ENCODE peak calls at places on chromosomes 3 and 15, in nine cellular contexts. Q is brain microvascular endothelial cell, J is cardiac fibroblast, T is uterus, V is tibial nerve, K is cardiac muscle cell, H is RWPE2, E is foreskin fibroblast, L is suprapubic skin. O is an unnamed sample.

GRCh38 chr3:106276755-106277612 is 408.2 kb upstream of the CBLB start:
- DNase-seq in Q (no peak), J (no peak), T (no peak), V (no peak), K (no peak), H (no peak), E (no peak), L (no peak), O (no peak)

GRCh38 chr15:46703352-46703861 is 1013.9 kb upstream of the SEMA6D start:
- DNase-seq in Q (no peak), J (no peak), T (no peak), V (no peak), K (no peak), H (no peak), E (no peak), L (no peak), O (no peak)

GRCh38 chr15:32687556-32687955 is 30.2 kb upstream of the GREM1 start:
- DNase-seq in Q (peak), J (peak), T (no peak), V (no peak), K (no peak), H (peak), E (peak), L (no peak), O (peak)

GRCh38 chr3:51968883-51969674 is 1.8 kb upstream of the PCBP4 start:
- DNase-seq in Q (no peak), J (no peak), T (no peak), V (no peak), K (no peak), H (no peak), E (no peak), L (no peak), O (no peak)

GRCh38 chr15:66940368-66940767 is 125.0 kb upstream of the SMAD3 start:
- DNase-seq in Q (peak), J (no peak), T (no peak), V (no peak), K (no peak), H (peak), E (peak), L (no peak), O (no peak)

GRCh38 chr3:4750306-4751056 is 228.8 kb upstream of the BHLHE40 start:
- DNase-seq in Q (peak), J (peak), T (peak), V (no peak), K (no peak), H (no peak), E (no peak), L (no peak), O (no peak)

GRCh38 chr3:150371741-150372254 is 36.3 kb upstream of the TSC22D2 start:
- DNase-seq in Q (peak), J (peak), T (peak), V (no peak), K (peak), H (no peak), E (peak), L (no peak), O (peak)

GRCh38 chr3:123941150-123941941 is 19.7 kb downstream of the CCDC14 start:
- DNase-seq in Q (no peak), J (peak), T (no peak), V (no peak), K (no peak), H (no peak), E (peak), L (no peak), O (peak)

GRCh38 chr3:194374930-194375329 is 5.4 kb upstream of the LRRC15 start:
- DNase-seq in Q (no peak), J (no peak), T (no peak), V (no peak), K (no peak), H (no peak), E (no peak), L (no peak), O (no peak)

GRCh38 chr3:145094355-145094941 is 1066.5 kb downstream of the PLOD2 start:
- DNase-seq in Q (peak), J (peak), T (no peak), V (no peak), K (peak), H (no peak), E (peak), L (no peak), O (peak)

GRCh38 chr3:95302044-95302443 is 1239.2 kb downstream of the NSUN3 start:
- DNase-seq in Q (peak), J (peak), T (no peak), V (no peak), K (peak), H (no peak), E (no peak), L (no peak), O (peak)

GRCh38 chr15:87483468-87483867 is 773.1 kb downstream of the NTRK3 start:
- DNase-seq in Q (no peak), J (no peak), T (no peak), V (no peak), K (no peak), H (no peak), E (no peak), L (no peak), O (no peak)

GRCh38 chr3:186182850-186183249 is 74.0 kb upstream of the ETV5 start:
- DNase-seq in Q (no peak), J (no peak), T (no peak), V (no peak), K (no peak), H (no peak), E (no peak), L (no peak), O (no peak)

GRCh38 chr3:31661286-31661685 is 128.6 kb downstream of the STT3B start:
- DNase-seq in Q (no peak), J (no peak), T (no peak), V (no peak), K (no peak), H (no peak), E (no peak), L (no peak), O (no peak)

GRCh38 chr3:182810574-182811268 is 17.4 kb downstream of the ATP11B start:
- DNase-seq in Q (no peak), J (no peak), T (no peak), V (no peak), K (no peak), H (no peak), E (peak), L (no peak), O (peak)

GRCh38 chr3:165753560-165753959 is 83.7 kb downstream of the BCHE start:
- DNase-seq in Q (peak), J (peak), T (no peak), V (no peak), K (peak), H (no peak), E (no peak), L (no peak), O (peak)

GRCh38 chr3:127461286-127461685 is 129.2 kb downstream of the TPRA1 start:
- DNase-seq in Q (no peak), J (no peak), T (no peak), V (no peak), K (no peak), H (no peak), E (no peak), L (no peak), O (no peak)

GRCh38 chr15:90667063-90667754 is 49.9 kb upstream of the BLM start:
- DNase-seq in Q (no peak), J (no peak), T (no peak), V (no peak), K (no peak), H (peak), E (peak), L (no peak), O (no peak)

GRCh38 chr3:150022406-150023238 is 51.9 kb upstream of the PFN2 start:
- DNase-seq in Q (peak), J (no peak), T (no peak), V (no peak), K (peak), H (no peak), E (no peak), L (no peak), O (peak)

GRCh38 chr3:172102123-172102882 is 62.9 kb downstream of the FNDC3B start:
- DNase-seq in Q (no peak), J (no peak), T (no peak), V (no peak), K (no peak), H (no peak), E (no peak), L (no peak), O (no peak)

GRCh38 chr15:36940636-36941285 is 159.6 kb downstream of the MEIS2 start:
- DNase-seq in Q (no peak), J (no peak), T (no peak), V (no peak), K (no peak), H (no peak), E (no peak), L (no peak), O (no peak)

GRCh38 chr15:90553248-90553745 is 23.6 kb downstream of the CRTC3 start:
- DNase-seq in Q (peak), J (peak), T (peak), V (no peak), K (peak), H (no peak), E (peak), L (no peak), O (peak)

GRCh38 chr15:38029741-38030140 is 95.3 kb downstream of the TMCO5A start:
- DNase-seq in Q (no peak), J (peak), T (no peak), V (no peak), K (peak), H (no peak), E (peak), L (no peak), O (peak)

GRCh38 chr3:180679178-180680096 is at the start of gene CCDC39:
- DNase-seq in Q (peak), J (peak), T (peak), V (no peak), K (peak), H (peak), E (peak), L (no peak), O (peak)

GRCh38 chr3:139559541-139559940 is 20.0 kb upstream of the RBP1 start:
- DNase-seq in Q (peak), J (no peak), T (no peak), V (no peak), K (no peak), H (no peak), E (no peak), L (no peak), O (peak)

GRCh38 chr3:5314897-5315296 is 127.4 kb downstream of the EDEM1 start:
- DNase-seq in Q (no peak), J (no peak), T (no peak), V (no peak), K (no peak), H (no peak), E (no peak), L (no peak), O (peak)

GRCh38 chr15:74598126-74598842 is 17.4 kb upstream of the CLK3 start:
- DNase-seq in Q (peak), J (peak), T (peak), V (peak), K (peak), H (peak), E (peak), L (peak), O (peak)

GRCh38 chr3:182629521-182629920 is 163.8 kb upstream of the ATP11B start:
- DNase-seq in Q (no peak), J (no peak), T (no peak), V (no peak), K (no peak), H (peak), E (no peak), L (no peak), O (no peak)

GRCh38 chr3:30355622-30356021 is 250.8 kb upstream of the TGFBR2 start:
- DNase-seq in Q (no peak), J (no peak), T (no peak), V (no peak), K (no peak), H (no peak), E (peak), L (no peak), O (peak)

GRCh38 chr3:156761713-156762575 is 64.2 kb upstream of the LEKR1 start:
- DNase-seq in Q (no peak), J (peak), T (no peak), V (no peak), K (peak), H (no peak), E (peak), L (no peak), O (peak)

GRCh38 chr3:60192297-60193114 is 1058.7 kb downstream of the FHIT start:
- DNase-seq in Q (no peak), J (no peak), T (no peak), V (no peak), K (no peak), H (no peak), E (no peak), L (no peak), O (no peak)

GRCh38 chr3:158789592-158789991 is 12.3 kb upstream of the MFSD1 start:
- DNase-seq in Q (peak), J (peak), T (no peak), V (no peak), K (peak), H (no peak), E (peak), L (no peak), O (peak)

GRCh38 chr3:23668430-23668904 is 137.3 kb upstream of the UBE2E1 start:
- DNase-seq in Q (peak), J (peak), T (no peak), V (no peak), K (peak), H (no peak), E (peak), L (no peak), O (peak)

GRCh38 chr15:66110788-66111187 is 142.8 kb downstream of the MEGF11 start:
- DNase-seq in Q (no peak), J (no peak), T (no peak), V (no peak), K (no peak), H (no peak), E (no peak), L (no peak), O (no peak)

DNA sequence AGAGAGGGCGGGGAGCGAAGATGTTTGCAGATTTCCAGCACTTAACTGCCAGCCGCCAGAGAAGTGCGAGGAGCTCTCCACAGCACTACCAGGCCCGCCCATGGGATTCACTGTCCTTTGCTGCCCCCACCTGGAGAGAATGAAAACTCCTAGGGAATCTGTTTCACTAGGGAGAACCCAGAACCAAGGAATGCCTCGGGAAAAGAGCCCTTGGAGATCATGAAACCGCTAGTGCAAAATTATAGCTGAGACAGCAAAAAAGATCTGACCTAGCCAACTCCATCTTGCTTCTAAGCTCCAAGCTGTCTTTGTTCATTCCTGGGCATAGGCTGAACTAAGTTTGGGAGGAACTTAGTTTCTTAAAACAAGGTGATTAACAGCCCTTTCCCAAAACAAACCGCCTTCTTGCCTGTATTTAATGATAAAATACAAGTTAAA is 82.6 kb upstream of the GCNT3 start:
- DNase-seq in Q (peak), J (peak), T (peak), V (peak), K (peak), H (peak), E (peak), L (peak), O (peak)
- TF ChIP-seq CTCF in Q (peak), J (peak), T (peak), V (peak), K (peak), H (peak), E (peak), L (peak), O (peak)

DNA sequence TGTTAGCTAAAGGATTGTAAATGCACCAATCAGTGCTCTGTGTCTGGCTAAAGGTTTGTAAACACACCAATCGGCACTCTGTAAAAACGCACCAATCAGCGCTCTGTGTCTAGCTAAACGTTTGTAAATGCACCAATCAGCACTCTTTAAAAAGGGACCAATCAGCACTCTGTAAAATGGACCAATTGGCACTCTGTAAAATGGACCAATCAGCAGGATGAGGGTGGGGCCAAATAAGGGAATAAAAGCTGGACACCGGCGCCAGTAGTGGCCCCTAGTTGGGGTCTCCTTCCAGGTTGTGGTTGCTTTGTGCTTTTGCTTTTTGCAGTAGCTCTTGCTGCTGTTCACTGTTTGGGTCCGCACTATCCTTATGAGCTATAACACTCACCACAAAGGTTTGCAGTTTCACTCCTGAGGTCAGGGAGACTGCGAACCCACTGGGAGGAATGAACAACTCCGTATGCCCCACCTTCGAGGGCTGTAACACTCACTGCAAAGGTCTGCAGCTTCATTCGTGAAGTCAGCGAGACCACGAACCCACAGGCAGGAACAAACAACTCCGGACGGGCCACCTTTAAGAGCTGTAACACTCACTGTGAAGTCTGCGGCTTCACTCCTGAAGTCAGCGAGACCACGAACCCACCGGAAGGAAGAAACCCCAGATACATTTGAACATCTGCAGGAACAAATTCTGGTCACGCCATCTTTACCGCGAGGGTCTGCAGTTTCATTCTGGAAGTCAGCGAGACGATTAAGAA is 1.1 kb upstream of the SUCLG2 start:
- DNase-seq in Q (peak), J (no peak), T (peak), V (no peak), K (no peak), H (no peak), E (no peak), L (no peak), O (no peak)
- H3K4me3 ChIP-seq in Q (no peak), J (peak), T (no peak), V (peak), K (no peak), H (peak), E (peak), L (peak), O (no peak)

GRCh38 chr3:167882057-167882667 is 146.6 kb downstream of the SERPINI1 start:
- DNase-seq in Q (peak), J (peak), T (no peak), V (no peak), K (peak), H (no peak), E (peak), L (no peak), O (peak)
- TF ChIP-seq CTCF in Q (peak), J (peak), T (peak), V (peak), K (peak), H (peak), E (peak), L (peak), O (peak)

DNA sequence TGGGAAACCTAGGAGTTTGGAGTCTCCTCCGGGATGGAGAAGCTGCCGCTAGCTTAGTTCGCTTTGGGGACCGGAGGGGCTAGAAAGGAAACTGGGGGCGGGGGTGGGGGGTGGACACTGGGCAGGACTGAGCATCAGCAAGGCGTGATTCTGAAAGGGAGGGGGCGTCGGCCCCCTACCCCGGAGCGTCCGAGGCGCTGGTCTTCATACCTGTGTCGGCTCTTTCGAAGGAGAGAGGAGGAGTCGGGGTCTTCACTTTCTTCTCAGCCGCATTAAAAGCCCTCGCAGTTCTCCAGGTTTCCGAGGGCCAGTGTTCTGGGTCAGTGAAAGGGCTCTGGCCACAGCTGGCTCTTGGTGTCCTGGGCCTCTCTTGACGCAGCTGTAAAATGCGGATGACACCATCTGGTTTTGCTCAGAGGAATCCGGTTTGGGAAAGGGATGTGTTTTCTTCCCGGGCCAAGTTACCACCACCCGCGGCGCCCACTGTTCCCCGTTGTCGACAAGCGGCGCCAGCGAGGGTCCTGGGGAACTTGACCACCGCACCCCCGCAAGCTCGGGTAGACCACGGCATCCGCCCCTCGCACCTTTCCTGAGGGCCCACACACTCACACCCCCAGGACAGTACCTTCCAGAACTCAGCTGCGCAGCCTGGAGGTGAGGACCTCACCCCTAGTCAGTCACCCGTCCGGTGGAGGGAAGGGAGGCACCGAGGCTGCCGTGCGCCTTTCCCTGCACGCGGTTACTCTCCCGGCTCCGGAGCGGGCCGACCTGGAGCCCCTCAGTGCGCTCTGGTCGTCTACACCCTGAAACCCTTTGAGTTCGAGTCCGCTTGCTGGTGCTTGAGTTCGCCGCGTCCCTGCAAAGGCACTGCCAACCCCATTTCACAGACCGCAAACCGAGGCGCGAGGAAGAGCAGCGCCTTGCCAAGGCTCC is 660 bp downstream of the CCK start:
- DNase-seq in Q (no peak), J (no peak), T (no peak), V (no peak), K (no peak), H (no peak), E (peak), L (no peak), O (no peak)
- H3K4me3 ChIP-seq in Q (no peak), J (no peak), T (no peak), V (no peak), K (no peak), H (no peak), E (no peak), L (no peak), O (no peak)

GRCh38 chr15:81331600-81331999 is 7.7 kb upstream of the STARD5 start:
- DNase-seq in Q (no peak), J (no peak), T (no peak), V (no peak), K (no peak), H (no peak), E (no peak), L (no peak), O (no peak)
- TF ChIP-seq CTCF in Q (no peak), J (no peak), T (no peak), V (no peak), K (no peak), H (no peak), E (no peak), L (no peak), O (no peak)

DNA sequence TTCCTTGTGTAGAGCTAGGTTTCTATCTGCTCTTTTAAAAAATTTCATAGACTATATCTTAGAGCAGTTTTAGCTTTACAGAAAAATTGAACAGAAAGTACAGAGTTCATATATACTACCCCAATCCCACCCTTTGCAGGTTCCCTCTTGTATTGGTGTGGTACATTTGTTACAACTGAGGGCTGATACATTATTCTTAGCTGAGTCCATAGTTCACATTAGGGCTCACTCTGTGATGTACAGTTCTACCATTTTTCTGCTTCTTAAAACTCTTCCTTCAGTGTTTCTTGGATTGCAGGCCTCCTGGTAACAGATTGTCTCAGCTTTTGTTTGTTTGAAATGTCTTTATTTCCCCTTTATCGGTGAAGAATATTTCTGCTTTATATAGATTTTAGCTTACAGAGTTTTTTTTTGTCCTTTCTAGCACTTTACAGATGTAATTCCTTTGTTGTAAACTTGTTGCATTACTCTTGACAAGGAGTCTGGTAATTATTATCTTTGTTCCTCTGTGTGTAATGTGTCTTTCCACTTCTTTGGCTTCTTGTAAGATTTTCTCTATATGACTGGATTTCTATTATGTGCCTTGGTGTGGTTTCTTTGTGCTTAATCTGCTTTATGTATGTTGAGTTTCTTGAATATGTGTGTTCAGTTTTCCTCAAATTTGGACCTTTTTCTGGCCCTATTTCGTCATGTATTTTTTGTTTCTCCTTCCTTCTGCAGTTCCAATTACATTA is 25.3 kb downstream of the MEF2A start:
- DNase-seq in Q (no peak), J (no peak), T (no peak), V (no peak), K (no peak), H (no peak), E (peak), L (no peak), O (no peak)
- H3K4me3 ChIP-seq in Q (no peak), J (no peak), T (no peak), V (no peak), K (no peak), H (no peak), E (no peak), L (no peak), O (no peak)

O was measured in astrocyte of the spinal cord.